ENCODE peak calls at places on chromosomes 4 and X, in four cellular contexts. One of them, this sample, is unnamed.

GRCh38 chrX:148672526-148672925 is 172.1 kb downstream of the AFF2 start:
- DNase-seq in H1: no peak
- DNase-seq in K562: no peak
- DNase-seq in HepG2: no peak
- DNase-seq in this sample: no peak

GRCh38 chr4:165915215-165915614 is 42.2 kb downstream of the TLL1 start:
- DNase-seq in K562: no peak
- DNase-seq in H1: no peak
- DNase-seq in HepG2: no peak
- DNase-seq in this sample: no peak

GRCh38 chr4:56745082-56745481 is 64.0 kb upstream of the HOPX start:
- DNase-seq in K562: no peak
- DNase-seq in H1: no peak
- DNase-seq in HepG2: no peak
- DNase-seq in this sample: no peak

GRCh38 chr4:184958127-184958806 is 60.0 kb upstream of the HELT start:
- DNase-seq in K562: no peak
- DNase-seq in HepG2: no peak
- DNase-seq in H1: no peak
- DNase-seq in this sample: no peak

GRCh38 chr4:3377557-3377956 is 64.2 kb upstream of the HGFAC start:
- DNase-seq in K562: no peak
- DNase-seq in HepG2: no peak
- DNase-seq in H1: no peak
- DNase-seq in this sample: no peak

GRCh38 chr4:149344436-149344835 is 471.2 kb downstream of the IQCM start:
- DNase-seq in K562: no peak
- DNase-seq in H1: no peak
- DNase-seq in HepG2: no peak
- DNase-seq in this sample: no peak

GRCh38 chr4:165364452-165365080 is 14.2 kb upstream of the CPE start:
- DNase-seq in HepG2: peak
- DNase-seq in H1: no peak
- DNase-seq in K562: no peak
- DNase-seq in this sample: no peak

GRCh38 chr4:172758586-172759340 is 409.8 kb upstream of the GALNT7 start:
- DNase-seq in K562: no peak
- DNase-seq in HepG2: no peak
- DNase-seq in H1: no peak
- DNase-seq in this sample: no peak

GRCh38 chr4:98565646-98566403 is 92.6 kb downstream of the TSPAN5 start:
- DNase-seq in H1: no peak
- DNase-seq in HepG2: no peak
- DNase-seq in K562: no peak
- DNase-seq in this sample: no peak

GRCh38 chr4:98568896-98569663 is 89.3 kb downstream of the TSPAN5 start:
- DNase-seq in H1: no peak
- DNase-seq in HepG2: no peak
- DNase-seq in K562: no peak
- DNase-seq in this sample: no peak

GRCh38 chr4:98567611-98568010 is 90.8 kb downstream of the TSPAN5 start:
- DNase-seq in K562: no peak
- DNase-seq in HepG2: no peak
- DNase-seq in H1: no peak
- DNase-seq in this sample: no peak

GRCh38 chr4:98564847-98565246 is 93.6 kb downstream of the TSPAN5 start:
- DNase-seq in K562: no peak
- DNase-seq in HepG2: no peak
- DNase-seq in H1: no peak
- DNase-seq in this sample: no peak

GRCh38 chr4:98566491-98567008 is 91.9 kb downstream of the TSPAN5 start:
- DNase-seq in K562: no peak
- DNase-seq in HepG2: no peak
- DNase-seq in H1: no peak
- DNase-seq in this sample: no peak
- TF ChIP-seq HDAC6 in K562: no peak
- TF ChIP-seq HDAC6 in HepG2: no peak
- TF ChIP-seq HDAC6 in H1: no peak
- TF ChIP-seq HDAC6 in this sample: no peak

GRCh38 chr4:41679991-41680390 is 68.5 kb downstream of the PHOX2B start:
- DNase-seq in K562: no peak
- DNase-seq in HepG2: no peak
- DNase-seq in H1: no peak
- DNase-seq in this sample: no peak
- TF ChIP-seq SIN3A in K562: no peak
- TF ChIP-seq SIN3A in HepG2: no peak
- TF ChIP-seq SIN3A in H1: no peak
- TF ChIP-seq SIN3A in this sample: no peak

GRCh38 chr4:186948361-186949291 is 225.0 kb upstream of the FAT1 start:
- DNase-seq in H1: peak
- DNase-seq in K562: peak
- DNase-seq in HepG2: no peak
- DNase-seq in this sample: no peak

GRCh38 chr4:186942745-186943606 is 219.3 kb upstream of the FAT1 start:
- DNase-seq in H1: no peak
- DNase-seq in K562: no peak
- DNase-seq in HepG2: no peak
- DNase-seq in this sample: no peak

GRCh38 chr4:186943607-186943908 is 219.9 kb upstream of the FAT1 start:
- DNase-seq in H1: no peak
- DNase-seq in K562: no peak
- DNase-seq in HepG2: no peak
- DNase-seq in this sample: no peak

GRCh38 chr4:186946682-186947294 is 223.1 kb upstream of the FAT1 start:
- DNase-seq in K562: peak
- DNase-seq in H1: peak
- DNase-seq in HepG2: peak
- DNase-seq in this sample: no peak

GRCh38 chr4:186946140-186946539 is 222.5 kb upstream of the FAT1 start:
- DNase-seq in H1: no peak
- DNase-seq in HepG2: no peak
- DNase-seq in K562: no peak
- DNase-seq in this sample: no peak
- TF ChIP-seq HDAC6 in H1: no peak
- TF ChIP-seq HDAC6 in HepG2: no peak
- TF ChIP-seq HDAC6 in K562: no peak
- TF ChIP-seq HDAC6 in this sample: no peak

GRCh38 chrX:21723097-21723496 is 34.8 kb downstream of the SMPX start:
- DNase-seq in H1: no peak
- DNase-seq in K562: no peak
- DNase-seq in HepG2: no peak
- DNase-seq in this sample: no peak
- TF ChIP-seq SIN3A in H1: no peak
- TF ChIP-seq SIN3A in K562: no peak
- TF ChIP-seq SIN3A in HepG2: no peak
- TF ChIP-seq SIN3A in this sample: no peak

DNA sequence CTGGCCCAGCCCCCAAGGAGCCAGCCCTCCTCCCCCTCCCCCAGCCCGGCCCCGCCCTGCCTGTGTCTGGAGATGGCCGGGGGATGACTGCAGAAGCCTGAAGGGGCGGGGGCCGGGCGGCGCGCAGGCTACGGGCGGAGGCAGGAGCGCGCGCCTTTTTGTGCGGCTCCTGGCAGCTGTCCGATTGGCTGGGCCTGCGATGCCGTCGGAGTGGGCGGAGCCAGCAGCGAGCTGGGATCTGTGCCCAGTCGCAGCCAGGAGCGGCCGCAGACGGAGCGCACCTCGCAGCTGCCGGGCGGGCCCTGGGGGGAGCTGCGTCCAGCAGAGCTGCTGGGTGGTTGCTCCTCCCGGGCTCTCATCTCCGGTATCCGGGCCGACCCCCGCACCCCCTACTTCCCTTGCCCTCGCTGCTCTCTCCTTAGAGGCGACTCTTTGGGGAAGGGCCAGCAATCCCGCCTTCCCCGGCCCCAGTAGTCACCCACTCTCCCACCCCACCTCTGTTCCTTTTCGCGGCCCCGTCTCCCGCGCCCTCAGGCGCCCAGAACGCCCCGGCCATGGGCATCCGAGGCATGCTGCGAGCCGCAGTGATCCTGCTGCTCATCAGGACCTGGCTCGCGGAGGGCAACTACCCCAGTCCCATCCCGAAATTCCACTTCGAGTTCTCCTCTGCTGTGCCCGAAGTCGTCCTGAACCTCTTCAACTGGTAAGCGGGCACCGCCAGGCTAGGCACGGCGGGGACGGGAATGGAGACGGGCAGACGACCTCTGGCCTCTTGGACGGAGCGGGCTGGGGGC is at the start of gene GABRQ:
- DNase-seq in HepG2: no peak
- DNase-seq in K562: peak
- DNase-seq in H1: peak
- DNase-seq in this sample: no peak
- TF ChIP-seq HDAC6 in HepG2: no peak
- TF ChIP-seq HDAC6 in K562: no peak
- TF ChIP-seq HDAC6 in H1: no peak
- TF ChIP-seq HDAC6 in this sample: no peak

DNA sequence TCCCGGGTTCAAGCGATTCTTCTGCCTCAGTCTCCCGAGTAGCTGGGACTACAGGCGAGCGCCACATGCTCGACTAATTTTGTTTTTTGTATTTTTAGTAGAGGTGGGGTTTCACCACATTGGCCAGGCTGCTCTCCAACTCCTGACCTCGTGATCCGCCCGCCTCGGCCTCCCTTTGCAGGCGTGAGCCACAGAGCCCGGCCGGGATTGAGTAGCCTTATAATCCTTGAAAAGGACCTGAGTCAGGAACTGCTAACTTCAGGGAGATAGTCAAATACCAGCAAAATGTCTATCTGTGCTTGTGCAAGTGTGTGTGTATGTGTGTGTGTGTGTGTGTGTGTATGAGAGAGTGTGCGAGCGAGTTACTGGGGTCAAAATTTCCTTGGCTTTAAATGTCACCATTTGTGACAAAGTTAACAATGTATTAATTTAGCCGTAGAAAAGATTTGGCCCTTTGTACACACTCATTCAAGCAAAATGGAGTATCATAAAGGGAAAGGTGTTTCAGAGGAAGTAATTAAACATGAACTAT is 1.8 kb upstream of the KDM6A start:
- DNase-seq in H1: no peak
- DNase-seq in HepG2: no peak
- DNase-seq in K562: no peak
- DNase-seq in this sample: no peak
- TF ChIP-seq SIN3A in H1: no peak
- TF ChIP-seq SIN3A in HepG2: no peak
- TF ChIP-seq SIN3A in K562: no peak
- TF ChIP-seq SIN3A in this sample: no peak

GRCh38 chr4:80073362-80074008 is 456 bp upstream of the ANTXR2 start:
- DNase-seq in K562: peak
- DNase-seq in HepG2: no peak
- DNase-seq in H1: no peak
- DNase-seq in this sample: peak
- TF ChIP-seq HDAC6 in K562: no peak
- TF ChIP-seq HDAC6 in HepG2: no peak
- TF ChIP-seq HDAC6 in H1: no peak
- TF ChIP-seq HDAC6 in this sample: no peak

DNA sequence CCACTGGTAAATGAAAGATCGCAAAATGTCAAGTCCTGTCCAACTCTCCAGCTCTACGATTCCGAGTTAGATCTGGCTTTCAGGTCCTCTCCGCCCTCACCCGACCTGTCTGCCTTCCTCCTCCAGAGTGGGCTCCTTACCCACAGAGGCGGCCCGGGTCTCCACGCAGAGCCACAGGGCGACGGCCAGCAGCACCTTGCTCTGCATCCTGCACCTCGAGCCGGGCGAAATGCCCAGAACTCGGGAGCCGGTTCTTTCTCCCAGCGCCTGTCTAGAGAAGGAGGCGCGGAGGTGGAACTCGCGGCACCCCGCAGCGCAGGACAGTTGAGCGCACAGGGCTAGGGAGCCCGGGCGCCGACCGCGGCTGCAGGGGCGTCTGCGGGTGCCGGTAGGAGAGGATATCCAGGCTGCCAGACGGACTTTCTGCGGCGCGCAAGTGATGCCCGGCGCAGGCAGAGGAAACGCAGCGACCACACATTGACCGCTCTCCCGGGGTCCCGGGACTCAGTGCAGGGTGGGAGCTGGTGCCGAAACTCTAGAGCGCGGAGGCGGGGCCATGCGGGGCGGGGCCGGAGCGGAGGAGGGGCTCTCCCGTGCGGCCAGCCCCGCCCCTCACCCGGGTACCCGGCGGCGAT is at the start of gene KDR:
- DNase-seq in HepG2: no peak
- DNase-seq in K562: peak
- DNase-seq in H1: peak
- DNase-seq in this sample: no peak
- TF ChIP-seq SIN3A in HepG2: no peak
- TF ChIP-seq SIN3A in K562: no peak
- TF ChIP-seq SIN3A in H1: no peak
- TF ChIP-seq SIN3A in this sample: no peak

DNA sequence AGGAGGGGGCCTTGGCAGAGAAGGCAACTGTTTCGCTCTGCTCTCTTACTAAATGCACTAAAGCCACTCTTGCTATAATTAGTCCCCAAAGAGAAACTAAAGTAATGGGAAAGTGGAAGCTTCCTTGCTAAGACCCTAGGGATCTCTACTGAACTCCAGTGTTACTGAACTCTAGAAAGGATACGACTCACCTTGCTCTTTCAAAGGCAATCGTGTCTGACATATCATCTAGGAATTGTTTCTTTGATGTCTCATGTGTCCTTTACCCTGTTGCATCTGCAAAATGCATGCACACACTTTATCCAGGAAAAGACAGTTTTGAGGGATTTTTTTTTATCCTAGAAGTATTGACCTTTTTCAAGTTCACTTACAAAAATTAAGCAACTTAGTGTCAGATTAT is 148.1 kb upstream of the FAM9B start:
- DNase-seq in H1: no peak
- DNase-seq in HepG2: no peak
- DNase-seq in K562: no peak
- DNase-seq in this sample: no peak
- TF ChIP-seq HDAC6 in H1: no peak
- TF ChIP-seq HDAC6 in HepG2: no peak
- TF ChIP-seq HDAC6 in K562: no peak
- TF ChIP-seq HDAC6 in this sample: no peak

GRCh38 chr4:177547985-177548384 is 105.7 kb upstream of the AGA start:
- DNase-seq in H1: no peak
- DNase-seq in K562: no peak
- DNase-seq in HepG2: no peak
- DNase-seq in this sample: no peak

GRCh38 chr4:177546745-177547144 is 104.5 kb upstream of the AGA start:
- DNase-seq in K562: no peak
- DNase-seq in HepG2: no peak
- DNase-seq in H1: no peak
- DNase-seq in this sample: no peak
- TF ChIP-seq SIN3A in K562: no peak
- TF ChIP-seq SIN3A in HepG2: no peak
- TF ChIP-seq SIN3A in H1: no peak
- TF ChIP-seq SIN3A in this sample: no peak